ENCODE peak calls at places on chromosomes 12 and 14, in seven cellular contexts. X, Z, C, Y, J, B and H are unnamed samples.

GRCh38 chr14:68695326-68695768 is 97.5 kb downstream of the ZFP36L1 start:
- DNase-seq in Y (peak), J (no peak), B (no peak), C (peak), Z (peak), X (no peak), H (peak)

GRCh38 chr12:123531091-123531490 is 2.4 kb downstream of the RILPL1 start:
- DNase-seq in Y (no peak), X (no peak), Z (no peak), C (no peak), J (no peak), B (no peak), H (no peak)

GRCh38 chr12:112236786-112237185 is 111.4 kb downstream of the TRAFD1 start:
- DNase-seq in C (no peak), X (no peak), J (no peak), Z (no peak), B (no peak), Y (no peak), H (no peak)

GRCh38 chr14:77607741-77608302 is 8.6 kb downstream of the SPTLC2 start:
- DNase-seq in Y (no peak), J (no peak), B (peak), C (no peak), Z (no peak), X (peak), H (no peak)

GRCh38 chr12:47843226-47843980 is 23.7 kb upstream of the HDAC7 start:
- DNase-seq in Z (no peak), B (no peak), J (no peak), C (no peak), Y (no peak), X (no peak), H (no peak)

GRCh38 chr12:5614206-5614605 is 182.3 kb downstream of the NTF3 start:
- DNase-seq in C (no peak), Z (no peak), X (no peak), J (no peak), Y (no peak), B (no peak), H (no peak)

GRCh38 chr14:104879983-104880565 is 15.0 kb downstream of the CEP170B start:
- DNase-seq in X (no peak), J (no peak), Z (no peak), C (no peak), Y (no peak), B (no peak), H (no peak)

GRCh38 chr12:20361416-20361815 is 6.9 kb upstream of the PDE3A start:
- DNase-seq in C (no peak), Z (no peak), J (no peak), X (no peak), B (no peak), Y (no peak), H (no peak)

GRCh38 chr12:104877107-104877705 is 80.9 kb downstream of the SLC41A2 start:
- DNase-seq in Y (no peak), X (peak), J (no peak), B (peak), Z (peak), C (peak), H (peak)

GRCh38 chr14:24430143-24430681 is 458 bp downstream of the KHNYN start:
- DNase-seq in J (peak), Y (peak), X (peak), Z (no peak), C (peak), B (no peak), H (peak)

GRCh38 chr12:112308652-112309051 is 73.6 kb downstream of the HECTD4 start:
- DNase-seq in C (no peak), B (no peak), J (no peak), Y (no peak), Z (no peak), X (no peak), H (no peak)

GRCh38 chr14:60294670-60295069 is 45.6 kb downstream of the PPM1A start:
- DNase-seq in Y (no peak), J (no peak), X (peak), C (no peak), B (no peak), Z (no peak), H (no peak)